ENCODE peak calls at places on chromosomes 4 and X, in six cellular contexts. N, Q, D, X, J and P are unnamed samples.

GRCh38 chrX:1546601-1547275 is 9.8 kb upstream of the P2RY8 start:
- DNase-seq in N (no peak), Q (no peak), D (no peak), X (no peak), J (no peak), P (no peak)

GRCh38 chrX:22691966-22692565 is 307.7 kb upstream of the DDX53 start:
- DNase-seq in N (no peak), Q (no peak), D (no peak), X (no peak), J (no peak), P (no peak)

GRCh38 chr4:73520821-73521220 is 39.3 kb downstream of the AFM start:
- DNase-seq in N (no peak), Q (no peak), D (no peak), X (no peak), J (no peak), P (no peak)

GRCh38 chr4:78864405-78865024 is 74.7 kb downstream of the PAQR3 start:
- DNase-seq in N (no peak), Q (no peak), D (peak; percentile 34), X (peak; percentile 58), J (no peak), P (no peak)

GRCh38 chr4:53100801-53101581 is 238.9 kb downstream of the RASL11B start:
- DNase-seq in N (no peak), Q (no peak), D (no peak), X (peak; percentile 40), J (no peak), P (no peak)

GRCh38 chr4:81648576-81649272 is 177.0 kb upstream of the RASGEF1B start:
- DNase-seq in N (no peak), Q (no peak), D (no peak), X (no peak), J (no peak), P (no peak)

GRCh38 chrX:41923925-41924693 is 755 bp upstream of the CASK start:
- DNase-seq in N (no peak), Q (no peak), D (peak; percentile 25), X (peak; percentile 44), J (no peak), P (peak; percentile 41)

GRCh38 chr4:24701683-24702082 is 93.7 kb upstream of the SOD3 start:
- DNase-seq in N (no peak), Q (no peak), D (no peak), X (no peak), J (no peak), P (no peak)

GRCh38 chr4:15007201-15007600 is 4.9 kb downstream of the CPEB2 start:
- DNase-seq in N (no peak), Q (no peak), D (peak; percentile 6), X (no peak), J (no peak), P (no peak)

GRCh38 chrX:50117477-50117876 is 83.3 kb downstream of the AKAP4 start:
- DNase-seq in N (no peak), Q (no peak), D (no peak), X (no peak), J (no peak), P (no peak)

GRCh38 chrX:128020701-128021100 is 31.5 kb downstream of the ACTRT1 start:
- DNase-seq in N (no peak), Q (no peak), D (no peak), X (peak; percentile 80), J (no peak), P (no peak)

GRCh38 chr4:41883988-41884737 is 51.1 kb upstream of the TMEM33 start:
- DNase-seq in N (no peak), Q (no peak), D (peak; percentile 80), X (no peak), J (no peak), P (no peak)

GRCh38 chrX:120840826-120841225 is 34.8 kb downstream of the CT47B1 start:
- DNase-seq in N (no peak), Q (no peak), D (no peak), X (peak; percentile 32), J (no peak), P (no peak)

GRCh38 chrX:135982860-135983259 is 2.4 kb upstream of the SLC9A6 start:
- DNase-seq in N (no peak), Q (no peak), D (no peak), X (no peak), J (no peak), P (no peak)

GRCh38 chr4:94519925-94520789 is 68.4 kb downstream of the PDLIM5 start:
- DNase-seq in N (no peak), Q (no peak), D (no peak), X (no peak), J (no peak), P (no peak)

GRCh38 chr4:184534511-184535391 is 60.4 kb upstream of the IRF2 start:
- DNase-seq in N (no peak), Q (no peak), D (no peak), X (peak; percentile 70), J (no peak), P (no peak)

GRCh38 chr4:153222790-153223417 is 18.7 kb downstream of the TRIM2 start:
- DNase-seq in N (peak; percentile 60), Q (no peak), D (peak; percentile 84), X (peak; percentile 41), J (peak; percentile 71), P (peak; percentile 68)

GRCh38 chr4:40858946-40859345 is 109.2 kb downstream of the NSUN7 start:
- DNase-seq in N (no peak), Q (no peak), D (no peak), X (no peak), J (no peak), P (no peak)

GRCh38 chrX:134715930-134716619 is 57.8 kb upstream of the PLAC1 start:
- DNase-seq in N (no peak), Q (no peak), D (no peak), X (no peak), J (no peak), P (no peak)

GRCh38 chr4:126955292-126956191 is 677.2 kb upstream of the INTU start:
- DNase-seq in N (no peak), Q (no peak), D (peak; percentile 9), X (no peak), J (no peak), P (no peak)

GRCh38 chr4:10926025-10926424 is 241.5 kb upstream of the CLNK start:
- DNase-seq in N (no peak), Q (no peak), D (no peak), X (peak; percentile 2), J (no peak), P (no peak)

GRCh38 chr4:24664956-24665355 is 80.6 kb upstream of the DHX15 start:
- DNase-seq in N (no peak), Q (no peak), D (no peak), X (peak; percentile 42), J (no peak), P (no peak)

GRCh38 chrX:124268099-124268498 is 64.4 kb upstream of the TEX13D start:
- DNase-seq in N (no peak), Q (no peak), D (no peak), X (peak; percentile 26), J (no peak), P (no peak)

GRCh38 chr4:76606662-76607265 is 171.7 kb downstream of the SHROOM3 start:
- DNase-seq in N (no peak), Q (no peak), D (no peak), X (no peak), J (no peak), P (no peak)

GRCh38 chrX:107537815-107538214 is 88.4 kb downstream of the FRMPD3 start:
- DNase-seq in N (no peak), Q (no peak), D (peak; percentile 21), X (peak; percentile 27), J (no peak), P (no peak)

GRCh38 chr4:127783026-127783769 is 1.1 kb downstream of the HSPA4L start:
- DNase-seq in N (peak; percentile 58), Q (peak; percentile 10), D (peak; percentile 46), X (peak; percentile 99), J (peak; percentile 44), P (peak; percentile 67)

GRCh38 chr4:17597517-17597916 is 16.9 kb upstream of the MED28 start:
- DNase-seq in N (no peak), Q (no peak), D (peak; percentile 21), X (peak; percentile 41), J (no peak), P (no peak)

GRCh38 chr4:78748361-78748760 is 27.8 kb upstream of the BMP2K start:
- DNase-seq in N (no peak), Q (no peak), D (no peak), X (peak; percentile 7), J (no peak), P (no peak)

GRCh38 chr4:141896687-141897086 is 260.3 kb downstream of the IL15 start:
- DNase-seq in N (no peak), Q (no peak), D (no peak), X (no peak), J (no peak), P (no peak)
- H3K4me1 ChIP-seq in N (no peaks in the 10 kb centered on the region), Q (no peaks in the 10 kb centered on the region), D (peaks cover 5% of the 10 kb centered on the region), X (no peaks in the 10 kb centered on the region), J (no peaks in the 10 kb centered on the region), P (no peaks in the 10 kb centered on the region)

GRCh38 chrX:440636-441035 is 53.9 kb upstream of the PPP2R3B start:
- DNase-seq in N (no peak), Q (no peak), D (no peak), X (no peak), J (no peak), P (peak; percentile 34)

GRCh38 chrX:437636-438390 is 51.1 kb upstream of the PPP2R3B start:
- DNase-seq in N (peak; percentile 24), Q (no peak), D (no peak), X (peak; percentile 45), J (no peak), P (peak; percentile 41)

GRCh38 chrX:439719-440118 is 53.0 kb upstream of the PPP2R3B start:
- DNase-seq in N (no peak), Q (no peak), D (no peak), X (no peak), J (no peak), P (no peak)

GRCh38 chrX:435536-436122 is 48.9 kb upstream of the PPP2R3B start:
- DNase-seq in N (peak; percentile 19), Q (no peak), D (no peak), X (no peak), J (no peak), P (peak; percentile 32)

GRCh38 chrX:439236-439635 is 52.5 kb upstream of the PPP2R3B start:
- DNase-seq in N (no peak), Q (no peak), D (no peak), X (no peak), J (no peak), P (peak; percentile 19)
- H3K9me3 ChIP-seq in N (no peaks in the 10 kb centered on the region), Q (no peaks in the 10 kb centered on the region), D (no peaks in the 10 kb centered on the region), X (peaks cover 17% of the 10 kb centered on the region), J (no peaks in the 10 kb centered on the region), P (no peaks in the 10 kb centered on the region)

DNA sequence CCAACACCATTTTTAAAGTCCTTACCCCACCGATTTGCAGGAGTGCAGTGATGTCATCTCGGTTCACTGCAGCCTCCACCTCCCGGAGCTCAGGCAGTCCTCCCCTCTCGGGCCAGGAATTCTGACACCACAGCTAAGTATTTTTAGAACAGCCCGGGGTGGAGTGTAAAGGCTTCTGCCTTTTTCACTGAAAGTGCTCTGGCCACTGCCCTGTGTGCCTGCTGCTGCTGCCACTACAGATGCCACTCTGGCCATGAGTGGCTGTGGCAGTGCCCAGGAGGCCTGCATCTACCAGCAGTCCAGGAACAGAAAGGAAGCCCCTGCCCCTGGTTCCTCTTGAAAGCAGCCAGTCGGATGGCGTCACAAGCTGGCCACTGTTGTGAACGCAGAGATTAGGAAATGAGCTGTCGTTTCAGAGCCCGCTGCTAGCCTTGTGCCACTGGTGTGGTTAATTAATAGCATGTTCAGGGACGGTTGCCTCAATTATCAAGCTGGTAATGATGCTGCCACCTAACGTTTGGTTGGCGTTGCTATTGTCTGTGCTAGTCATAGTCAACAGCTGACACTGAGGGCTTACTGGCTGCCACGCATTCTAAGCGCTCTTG is 23.6 kb upstream of the TBC1D14 start:
- DNase-seq in N (no peak), Q (no peak), D (no peak), X (peak; percentile 46), J (peak; percentile 53), P (peak; percentile 83)
- TF ChIP-seq CTCF in N (no peak), Q (no peak), D (no peak), X (peak; percentile 56), J (peak; percentile 18), P (peak; percentile 30)

GRCh38 chrX:71619193-71619592 is 882 bp upstream of the CXCR3 start:
- DNase-seq in N (no peak), Q (no peak), D (no peak), X (no peak), J (no peak), P (no peak)
- H3K4me1 ChIP-seq in N (no peaks in the 10 kb centered on the region), Q (peaks cover 28% of the 10 kb centered on the region), D (no peaks in the 10 kb centered on the region), X (peaks cover 8% of the 10 kb centered on the region), J (peaks cover 19% of the 10 kb centered on the region), P (peaks cover 21% of the 10 kb centered on the region)